ENCODE peak calls at places on chromosomes 2 and 18, in eight cellular contexts. One of them, this sample, is unnamed.
A peak's percentile ranks its signal among the peaks of the same experiment; 100 is the strongest.

GRCh38 chr2:127857494-127857818 is 499 bp downstream of the POLR2D start:
- DNase-seq in heart left ventricle: no peak
- DNase-seq in esophagus squamous epithelium: no peak
- DNase-seq in testis: peak; percentile 40
- DNase-seq in naive thymus-derived CD4-positive, alpha-beta T cell: no peak
- DNase-seq in psoas muscle: no peak
- DNase-seq in H9: no peak
- DNase-seq in mucosa of descending colon: no peak
- DNase-seq in this sample: peak; percentile 65

GRCh38 chr2:58620127-58620526 is 379.0 kb upstream of the FANCL start:
- DNase-seq in heart left ventricle: no peak
- DNase-seq in esophagus squamous epithelium: no peak
- DNase-seq in testis: no peak
- DNase-seq in naive thymus-derived CD4-positive, alpha-beta T cell: no peak
- DNase-seq in psoas muscle: no peak
- DNase-seq in H9: no peak
- DNase-seq in mucosa of descending colon: no peak
- DNase-seq in this sample: no peak

GRCh38 chr2:8573234-8573941 is 108.5 kb upstream of the ID2 start:
- DNase-seq in heart left ventricle: no peak
- DNase-seq in esophagus squamous epithelium: no peak
- DNase-seq in testis: no peak
- DNase-seq in naive thymus-derived CD4-positive, alpha-beta T cell: no peak
- DNase-seq in psoas muscle: no peak
- DNase-seq in H9: peak; percentile 64
- DNase-seq in mucosa of descending colon: peak; percentile 57
- DNase-seq in this sample: no peak

GRCh38 chr2:28547906-28548600 is 52.2 kb downstream of the PLB1 start:
- DNase-seq in heart left ventricle: no peak
- DNase-seq in esophagus squamous epithelium: no peak
- DNase-seq in testis: no peak
- DNase-seq in naive thymus-derived CD4-positive, alpha-beta T cell: no peak
- DNase-seq in psoas muscle: no peak
- DNase-seq in H9: no peak
- DNase-seq in mucosa of descending colon: no peak
- DNase-seq in this sample: no peak

GRCh38 chr2:219325136-219325535 is 7.4 kb downstream of the RESP18 start:
- DNase-seq in heart left ventricle: no peak
- DNase-seq in esophagus squamous epithelium: no peak
- DNase-seq in testis: no peak
- DNase-seq in naive thymus-derived CD4-positive, alpha-beta T cell: no peak
- DNase-seq in psoas muscle: no peak
- DNase-seq in H9: no peak
- DNase-seq in mucosa of descending colon: no peak
- DNase-seq in this sample: no peak

GRCh38 chr2:203636896-203637818 is 69.3 kb upstream of the CD28 start:
- DNase-seq in heart left ventricle: no peak
- DNase-seq in esophagus squamous epithelium: no peak
- DNase-seq in testis: peak; percentile 88
- DNase-seq in naive thymus-derived CD4-positive, alpha-beta T cell: no peak
- DNase-seq in psoas muscle: no peak
- DNase-seq in H9: no peak
- DNase-seq in mucosa of descending colon: no peak
- DNase-seq in this sample: peak; percentile 52

GRCh38 chr2:225995788-225996476 is 596.4 kb downstream of the NYAP2 start:
- DNase-seq in heart left ventricle: peak; percentile 32
- DNase-seq in esophagus squamous epithelium: no peak
- DNase-seq in testis: no peak
- DNase-seq in naive thymus-derived CD4-positive, alpha-beta T cell: no peak
- DNase-seq in psoas muscle: no peak
- DNase-seq in H9: no peak
- DNase-seq in mucosa of descending colon: no peak
- DNase-seq in this sample: no peak

GRCh38 chr2:216664593-216665034 is 30.7 kb downstream of the IGFBP5 start:
- DNase-seq in heart left ventricle: no peak
- DNase-seq in esophagus squamous epithelium: no peak
- DNase-seq in testis: no peak
- DNase-seq in naive thymus-derived CD4-positive, alpha-beta T cell: no peak
- DNase-seq in psoas muscle: no peak
- DNase-seq in H9: no peak
- DNase-seq in mucosa of descending colon: no peak
- DNase-seq in this sample: peak; percentile 67

GRCh38 chr2:215693269-215693998 is 257.6 kb upstream of the FN1 start:
- DNase-seq in heart left ventricle: no peak
- DNase-seq in esophagus squamous epithelium: no peak
- DNase-seq in testis: no peak
- DNase-seq in naive thymus-derived CD4-positive, alpha-beta T cell: no peak
- DNase-seq in psoas muscle: no peak
- DNase-seq in H9: no peak
- DNase-seq in mucosa of descending colon: no peak
- DNase-seq in this sample: no peak

GRCh38 chr18:74579704-74580103 is 18.0 kb upstream of the ZNF407 start:
- DNase-seq in heart left ventricle: no peak
- DNase-seq in esophagus squamous epithelium: no peak
- DNase-seq in testis: no peak
- DNase-seq in naive thymus-derived CD4-positive, alpha-beta T cell: no peak
- DNase-seq in psoas muscle: no peak
- DNase-seq in H9: peak; percentile 47
- DNase-seq in mucosa of descending colon: no peak
- DNase-seq in this sample: peak; percentile 69

GRCh38 chr2:235951980-235952379 is 216.2 kb downstream of the GBX2 start:
- DNase-seq in heart left ventricle: no peak
- DNase-seq in esophagus squamous epithelium: no peak
- DNase-seq in testis: no peak
- DNase-seq in naive thymus-derived CD4-positive, alpha-beta T cell: no peak
- DNase-seq in psoas muscle: no peak
- DNase-seq in H9: no peak
- DNase-seq in mucosa of descending colon: no peak
- DNase-seq in this sample: no peak

GRCh38 chr2:239324456-239324855 is 76.4 kb downstream of the HDAC4 start:
- DNase-seq in heart left ventricle: no peak
- DNase-seq in esophagus squamous epithelium: no peak
- DNase-seq in testis: peak; percentile 4
- DNase-seq in naive thymus-derived CD4-positive, alpha-beta T cell: no peak
- DNase-seq in psoas muscle: no peak
- DNase-seq in H9: peak; percentile 29
- DNase-seq in mucosa of descending colon: no peak
- DNase-seq in this sample: peak; percentile 49

GRCh38 chr2:239326831-239327535 is 73.8 kb downstream of the HDAC4 start:
- DNase-seq in heart left ventricle: no peak
- DNase-seq in esophagus squamous epithelium: no peak
- DNase-seq in testis: no peak
- DNase-seq in naive thymus-derived CD4-positive, alpha-beta T cell: no peak
- DNase-seq in psoas muscle: peak; percentile 80
- DNase-seq in H9: peak; percentile 12
- DNase-seq in mucosa of descending colon: no peak
- DNase-seq in this sample: peak; percentile 20

GRCh38 chr2:239321596-239322413 is 79.0 kb downstream of the HDAC4 start:
- DNase-seq in heart left ventricle: no peak
- DNase-seq in esophagus squamous epithelium: no peak
- DNase-seq in testis: peak; percentile 46
- DNase-seq in naive thymus-derived CD4-positive, alpha-beta T cell: no peak
- DNase-seq in psoas muscle: no peak
- DNase-seq in H9: peak; percentile 8
- DNase-seq in mucosa of descending colon: no peak
- DNase-seq in this sample: peak; percentile 40

GRCh38 chr2:239322414-239323086 is 78.3 kb downstream of the HDAC4 start:
- DNase-seq in heart left ventricle: no peak
- DNase-seq in esophagus squamous epithelium: no peak
- DNase-seq in testis: peak; percentile 13
- DNase-seq in naive thymus-derived CD4-positive, alpha-beta T cell: no peak
- DNase-seq in psoas muscle: no peak
- DNase-seq in H9: peak; percentile 17
- DNase-seq in mucosa of descending colon: peak; percentile 69
- DNase-seq in this sample: peak; percentile 18

GRCh38 chr2:239323473-239323872 is 77.3 kb downstream of the HDAC4 start:
- DNase-seq in heart left ventricle: no peak
- DNase-seq in esophagus squamous epithelium: no peak
- DNase-seq in testis: peak; percentile 13
- DNase-seq in naive thymus-derived CD4-positive, alpha-beta T cell: no peak
- DNase-seq in psoas muscle: no peak
- DNase-seq in H9: peak; percentile 10
- DNase-seq in mucosa of descending colon: peak; percentile 69
- DNase-seq in this sample: peak; percentile 13
- H3K4me1 ChIP-seq in heart left ventricle: peaks cover 42% of the 10 kb centered on the region
- H3K4me1 ChIP-seq in esophagus squamous epithelium: peaks cover 73% of the 10 kb centered on the region
- H3K4me1 ChIP-seq in testis: peaks cover 12% of the 10 kb centered on the region
- H3K4me1 ChIP-seq in naive thymus-derived CD4-positive, alpha-beta T cell: peaks cover 29% of the 10 kb centered on the region
- H3K4me1 ChIP-seq in psoas muscle: peaks cover 38% of the 10 kb centered on the region
- H3K4me1 ChIP-seq in H9: no peaks in the 10 kb centered on the region
- H3K4me1 ChIP-seq in mucosa of descending colon: peaks cover 35% of the 10 kb centered on the region
- H3K4me1 ChIP-seq in this sample: peaks cover 6% of the 10 kb centered on the region

DNA sequence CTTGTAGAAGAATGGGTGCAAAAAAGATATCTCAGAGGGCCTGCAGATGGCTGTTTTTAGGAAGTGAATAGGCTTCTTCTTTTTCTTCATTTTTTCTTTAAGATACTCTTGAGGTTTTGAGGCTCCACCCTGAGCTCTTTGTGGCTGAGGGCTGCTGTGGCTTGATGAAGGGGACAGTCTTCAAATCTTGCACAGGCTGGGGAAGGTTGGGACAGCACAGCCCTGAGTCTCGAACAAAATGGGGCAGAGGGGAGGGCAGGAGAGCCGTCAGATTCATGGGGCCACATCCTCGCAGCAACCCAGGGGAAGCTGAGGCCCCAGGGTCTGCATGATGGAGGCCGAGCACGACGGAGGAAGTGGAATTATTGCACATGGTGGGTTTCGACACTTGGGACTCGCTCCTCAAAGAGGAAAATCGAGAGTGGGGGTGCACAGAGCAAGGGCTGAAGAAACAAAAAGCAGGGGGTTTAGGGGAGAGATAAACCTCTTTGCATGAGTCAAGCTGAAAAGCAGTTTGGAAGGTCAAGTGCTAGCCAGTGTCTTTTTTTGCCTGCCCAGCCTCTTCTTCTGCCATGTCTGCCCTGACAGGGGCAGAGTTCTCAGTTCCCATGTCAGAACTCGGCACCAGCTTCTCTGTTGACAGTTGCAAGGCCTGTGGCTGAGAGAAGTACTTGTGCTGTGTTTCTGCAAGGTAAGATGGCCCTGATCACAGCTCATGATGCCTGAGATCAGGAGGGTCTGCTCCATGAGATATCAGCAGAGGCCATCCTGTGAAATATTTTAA is 19.5 kb downstream of the INPP4A start:
- DNase-seq in heart left ventricle: no peak
- DNase-seq in esophagus squamous epithelium: no peak
- DNase-seq in testis: no peak
- DNase-seq in naive thymus-derived CD4-positive, alpha-beta T cell: no peak
- DNase-seq in psoas muscle: no peak
- DNase-seq in H9: no peak
- DNase-seq in mucosa of descending colon: no peak
- DNase-seq in this sample: no peak
- H3K4me1 ChIP-seq in heart left ventricle: peaks cover 64% of the 10 kb centered on the region
- H3K4me1 ChIP-seq in esophagus squamous epithelium: peaks cover 68% of the 10 kb centered on the region
- H3K4me1 ChIP-seq in testis: peaks cover 6% of the 10 kb centered on the region
- H3K4me1 ChIP-seq in naive thymus-derived CD4-positive, alpha-beta T cell: peaks cover 91% of the 10 kb centered on the region
- H3K4me1 ChIP-seq in psoas muscle: peaks cover 41% of the 10 kb centered on the region
- H3K4me1 ChIP-seq in H9: peaks cover 10% of the 10 kb centered on the region
- H3K4me1 ChIP-seq in mucosa of descending colon: peaks cover 15% of the 10 kb centered on the region
- H3K4me1 ChIP-seq in this sample: peaks cover 25% of the 10 kb centered on the region

GRCh38 chr2:171958475-171958874 is 36.2 kb downstream of the HAT1 start:
- DNase-seq in heart left ventricle: no peak
- DNase-seq in esophagus squamous epithelium: no peak
- DNase-seq in testis: no peak
- DNase-seq in naive thymus-derived CD4-positive, alpha-beta T cell: no peak
- DNase-seq in psoas muscle: no peak
- DNase-seq in H9: no peak
- DNase-seq in mucosa of descending colon: no peak
- DNase-seq in this sample: no peak

GRCh38 chr2:171963198-171963597 is 36.6 kb upstream of the METAP1D start:
- DNase-seq in heart left ventricle: no peak
- DNase-seq in esophagus squamous epithelium: no peak
- DNase-seq in testis: no peak
- DNase-seq in naive thymus-derived CD4-positive, alpha-beta T cell: no peak
- DNase-seq in psoas muscle: no peak
- DNase-seq in H9: no peak
- DNase-seq in mucosa of descending colon: no peak
- DNase-seq in this sample: no peak

GRCh38 chr2:171960570-171960969 is 38.3 kb downstream of the HAT1 start:
- DNase-seq in heart left ventricle: no peak
- DNase-seq in esophagus squamous epithelium: no peak
- DNase-seq in testis: no peak
- DNase-seq in naive thymus-derived CD4-positive, alpha-beta T cell: no peak
- DNase-seq in psoas muscle: no peak
- DNase-seq in H9: no peak
- DNase-seq in mucosa of descending colon: no peak
- DNase-seq in this sample: no peak

GRCh38 chr2:171957061-171957460 is 34.8 kb downstream of the HAT1 start:
- DNase-seq in heart left ventricle: no peak
- DNase-seq in esophagus squamous epithelium: no peak
- DNase-seq in testis: no peak
- DNase-seq in naive thymus-derived CD4-positive, alpha-beta T cell: no peak
- DNase-seq in psoas muscle: no peak
- DNase-seq in H9: no peak
- DNase-seq in mucosa of descending colon: no peak
- DNase-seq in this sample: no peak

GRCh38 chr2:171959998-171960397 is 37.7 kb downstream of the HAT1 start:
- DNase-seq in heart left ventricle: no peak
- DNase-seq in esophagus squamous epithelium: no peak
- DNase-seq in testis: no peak
- DNase-seq in naive thymus-derived CD4-positive, alpha-beta T cell: no peak
- DNase-seq in psoas muscle: no peak
- DNase-seq in H9: no peak
- DNase-seq in mucosa of descending colon: no peak
- DNase-seq in this sample: no peak
- H3K4me1 ChIP-seq in heart left ventricle: peaks cover 1% of the 10 kb centered on the region
- H3K4me1 ChIP-seq in esophagus squamous epithelium: no peaks in the 10 kb centered on the region
- H3K4me1 ChIP-seq in testis: no peaks in the 10 kb centered on the region
- H3K4me1 ChIP-seq in naive thymus-derived CD4-positive, alpha-beta T cell: peaks cover 3% of the 10 kb centered on the region
- H3K4me1 ChIP-seq in psoas muscle: peaks cover 36% of the 10 kb centered on the region
- H3K4me1 ChIP-seq in H9: no peaks in the 10 kb centered on the region
- H3K4me1 ChIP-seq in mucosa of descending colon: no peaks in the 10 kb centered on the region
- H3K4me1 ChIP-seq in this sample: no peaks in the 10 kb centered on the region

GRCh38 chr18:77299706-77300105 is 50.1 kb downstream of the GALR1 start:
- DNase-seq in heart left ventricle: no peak
- DNase-seq in esophagus squamous epithelium: no peak
- DNase-seq in testis: no peak
- DNase-seq in naive thymus-derived CD4-positive, alpha-beta T cell: no peak
- DNase-seq in psoas muscle: no peak
- DNase-seq in H9: no peak
- DNase-seq in mucosa of descending colon: no peak
- DNase-seq in this sample: no peak

GRCh38 chr18:77297919-77298571 is 48.4 kb downstream of the GALR1 start:
- DNase-seq in heart left ventricle: no peak
- DNase-seq in esophagus squamous epithelium: no peak
- DNase-seq in testis: no peak
- DNase-seq in naive thymus-derived CD4-positive, alpha-beta T cell: no peak
- DNase-seq in psoas muscle: no peak
- DNase-seq in H9: no peak
- DNase-seq in mucosa of descending colon: no peak
- DNase-seq in this sample: no peak

GRCh38 chr18:77305676-77306075 is 56.0 kb downstream of the GALR1 start:
- DNase-seq in heart left ventricle: no peak
- DNase-seq in esophagus squamous epithelium: no peak
- DNase-seq in testis: no peak
- DNase-seq in naive thymus-derived CD4-positive, alpha-beta T cell: no peak
- DNase-seq in psoas muscle: no peak
- DNase-seq in H9: no peak
- DNase-seq in mucosa of descending colon: no peak
- DNase-seq in this sample: no peak

GRCh38 chr18:77304263-77304662 is 54.6 kb downstream of the GALR1 start:
- DNase-seq in heart left ventricle: no peak
- DNase-seq in esophagus squamous epithelium: no peak
- DNase-seq in testis: no peak
- DNase-seq in naive thymus-derived CD4-positive, alpha-beta T cell: no peak
- DNase-seq in psoas muscle: no peak
- DNase-seq in H9: no peak
- DNase-seq in mucosa of descending colon: no peak
- DNase-seq in this sample: no peak

GRCh38 chr18:77300579-77300978 is 50.9 kb downstream of the GALR1 start:
- DNase-seq in heart left ventricle: no peak
- DNase-seq in esophagus squamous epithelium: no peak
- DNase-seq in testis: no peak
- DNase-seq in naive thymus-derived CD4-positive, alpha-beta T cell: no peak
- DNase-seq in psoas muscle: no peak
- DNase-seq in H9: no peak
- DNase-seq in mucosa of descending colon: no peak
- DNase-seq in this sample: no peak
- H3K4me1 ChIP-seq in heart left ventricle: no peaks in the 10 kb centered on the region
- H3K4me1 ChIP-seq in esophagus squamous epithelium: no peaks in the 10 kb centered on the region
- H3K4me1 ChIP-seq in testis: no peaks in the 10 kb centered on the region
- H3K4me1 ChIP-seq in naive thymus-derived CD4-positive, alpha-beta T cell: no peaks in the 10 kb centered on the region
- H3K4me1 ChIP-seq in psoas muscle: no peaks in the 10 kb centered on the region
- H3K4me1 ChIP-seq in H9: no peaks in the 10 kb centered on the region
- H3K4me1 ChIP-seq in mucosa of descending colon: no peaks in the 10 kb centered on the region
- H3K4me1 ChIP-seq in this sample: no peaks in the 10 kb centered on the region

This sample was measured in endodermal cell.